ENCODE peak calls at places on chromosomes 6 and 20, in six cellular contexts. I is lung, A is prostate gland, Y is AG04450, J is WERI-Rb-1, T is stomach. F is an unnamed sample.

GRCh38 chr6:14816106-14816864 is 429.6 kb upstream of the JARID2 start:
- DNase-seq in Y (no peak), J (peak), T (no peak), A (no peak), I (no peak), F (no peak)

GRCh38 chr6:142885182-142885867 is 59.7 kb downstream of the HIVEP2 start:
- DNase-seq in T (no peak), Y (peak), I (peak), J (no peak), A (peak), F (no peak)

GRCh38 chr6:157236040-157236725 is 87.1 kb downstream of the TMEM242 start:
- DNase-seq in J (no peak), I (no peak), T (no peak), Y (no peak), A (no peak), F (no peak)

GRCh38 chr20:62305149-62305764 is 2.5 kb downstream of the ADRM1 start:
- DNase-seq in A (no peak), T (no peak), Y (no peak), J (peak), I (no peak), F (no peak)

GRCh38 chr6:67094431-67094830 is 1387.4 kb upstream of the EYS start:
- DNase-seq in Y (no peak), I (no peak), T (no peak), J (no peak), A (no peak), F (peak)

GRCh38 chr6:55918639-55919038 is 43.2 kb upstream of the BMP5 start:
- DNase-seq in A (no peak), T (no peak), I (no peak), J (no peak), Y (no peak), F (no peak)

GRCh38 chr6:3722211-3722621 is 29.3 kb downstream of the PXDC1 start:
- DNase-seq in I (no peak), Y (no peak), T (no peak), J (no peak), A (no peak), F (no peak)

GRCh38 chr6:99016355-99016754 is 68.6 kb upstream of the FBXL4 start:
- DNase-seq in T (no peak), A (no peak), Y (no peak), I (no peak), J (no peak), F (no peak)

GRCh38 chr6:37678078-37678846 is 19.4 kb downstream of the MDGA1 start:
- DNase-seq in J (no peak), Y (no peak), A (no peak), T (no peak), I (no peak), F (no peak)

GRCh38 chr6:150124235-150124634 is 18.6 kb upstream of the PPP1R14C start:
- DNase-seq in A (no peak), T (no peak), J (no peak), I (no peak), Y (no peak), F (no peak)

GRCh38 chr6:25468881-25469280 is 183.1 kb upstream of the SCGN start:
- DNase-seq in Y (no peak), J (no peak), A (no peak), I (no peak), T (no peak), F (no peak)

GRCh38 chr6:21033575-21034026 is 499.3 kb downstream of the CDKAL1 start:
- DNase-seq in I (no peak), Y (peak), T (no peak), A (peak), J (no peak), F (no peak)

GRCh38 chr20:20051767-20052073 is 546 bp downstream of the CRNKL1 start:
- DNase-seq in T (no peak), I (no peak), Y (no peak), J (no peak), A (no peak), F (no peak)

GRCh38 chr20:35947907-35948306 is 6.4 kb downstream of the SCAND1 start:
- DNase-seq in J (no peak), T (no peak), Y (peak), A (no peak), I (no peak), F (no peak)

DNA sequence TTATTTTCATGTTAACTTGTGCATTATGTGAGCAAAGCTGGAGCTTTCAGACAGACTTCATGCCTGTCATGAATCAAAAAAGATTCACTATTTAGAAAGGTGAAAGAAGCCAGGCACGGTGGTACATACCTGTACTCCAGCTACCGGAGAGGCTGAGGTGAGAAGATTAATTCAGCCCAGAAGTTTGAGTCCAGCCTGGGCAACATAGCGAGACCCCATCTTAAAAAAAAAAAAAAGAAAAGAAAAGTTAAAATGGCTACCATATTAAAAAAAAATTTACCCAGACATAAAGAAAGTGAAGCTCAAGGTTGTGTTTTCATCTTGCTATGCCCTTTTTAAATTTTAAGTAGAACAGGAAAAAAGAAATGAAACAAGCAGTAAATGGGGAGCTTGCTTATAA is 889 bp downstream of the CASS4 start:
- DNase-seq in Y (no peak), J (no peak), I (no peak), A (no peak), T (no peak), F (no peak)
- H3K27ac ChIP-seq in Y (peak), J (no peak), I (no peak), A (no peak), T (peak), F (no peak)

DNA sequence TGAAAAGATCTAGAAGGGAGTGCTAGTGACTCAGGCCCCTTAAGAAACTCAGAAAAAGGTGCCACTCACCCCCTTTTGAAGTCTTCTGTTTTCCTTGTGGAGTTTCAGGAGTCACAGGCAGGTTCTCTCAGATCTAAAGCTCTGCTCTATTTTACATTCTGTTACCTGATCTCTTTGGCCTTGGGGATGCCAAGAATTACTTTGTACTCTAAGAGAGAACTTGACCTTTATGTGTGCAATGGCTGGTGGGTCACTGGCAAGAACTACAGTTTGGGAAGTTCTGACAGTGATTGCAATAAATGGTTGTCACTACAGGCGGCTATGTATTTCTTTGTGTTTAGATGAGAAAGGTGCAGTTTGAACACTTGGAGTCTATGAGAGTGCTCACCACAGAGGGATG is 24.2 kb upstream of the ENPP4 start:
- DNase-seq in T (no peak), A (no peak), Y (no peak), I (no peak), J (no peak), F (no peak)
- H3K27ac ChIP-seq in T (no peak), A (no peak), Y (no peak), I (no peak), J (no peak), F (no peak)

GRCh38 chr6:33744001-33744848 is 2.5 kb downstream of the IP6K3 start:
- DNase-seq in T (peak), Y (no peak), I (peak), J (peak), A (peak), F (no peak)

GRCh38 chr6:33742092-33742491 is 4.6 kb downstream of the IP6K3 start:
- DNase-seq in T (no peak), I (no peak), J (no peak), A (no peak), Y (no peak), F (no peak)

GRCh38 chr6:33740794-33741193 is 5.9 kb downstream of the IP6K3 start:
- DNase-seq in Y (no peak), I (no peak), T (peak), J (no peak), A (no peak), F (no peak)

GRCh38 chr6:33744895-33745546 is 1.7 kb downstream of the IP6K3 start:
- DNase-seq in I (no peak), Y (no peak), J (peak), T (no peak), A (peak), F (no peak)

DNA sequence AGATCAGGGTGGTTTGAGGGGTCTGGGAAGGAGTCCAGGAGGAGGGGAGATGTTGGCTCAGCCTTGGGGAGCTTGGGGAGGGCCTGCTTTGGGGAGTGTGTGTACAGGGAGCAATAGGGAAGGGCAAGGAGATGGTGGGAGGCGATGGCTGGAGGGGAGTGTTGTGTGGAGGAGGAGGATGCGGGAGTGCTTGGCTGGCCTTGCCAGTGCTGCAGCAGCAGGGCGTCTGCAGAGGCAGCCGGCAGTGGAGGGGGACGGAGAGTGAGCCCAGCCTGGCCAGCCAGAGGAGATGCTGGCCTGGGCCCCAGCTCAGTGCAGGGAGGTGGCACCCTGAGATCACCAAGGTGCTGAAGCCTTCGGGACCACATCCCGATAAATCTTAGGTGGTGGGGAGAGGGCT is 3.9 kb downstream of the IP6K3 start:
- DNase-seq in T (no peak), Y (no peak), J (no peak), I (no peak), A (no peak), F (no peak)
- H3K27ac ChIP-seq in T (no peak), Y (no peak), J (no peak), I (peak), A (no peak), F (no peak)

DNA sequence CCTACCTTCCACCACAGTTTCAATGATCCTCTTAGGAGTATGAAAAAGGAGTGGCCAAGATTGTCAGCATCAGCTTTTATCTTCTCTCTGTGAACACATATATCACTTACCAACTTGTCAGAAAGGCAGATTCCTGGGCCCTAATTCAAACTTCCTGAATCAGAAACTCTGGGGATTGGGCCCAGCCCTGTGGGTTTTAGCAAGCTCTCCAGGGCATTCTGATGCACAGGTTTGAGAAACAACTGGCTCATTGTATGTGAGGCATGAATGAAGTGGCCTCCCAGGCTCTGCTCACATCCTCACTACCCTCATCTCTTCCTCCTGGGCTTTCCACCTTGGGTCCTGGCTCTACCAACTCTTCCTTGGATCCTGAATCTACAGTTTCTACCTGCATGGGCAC is 13.2 kb upstream of the THBD start:
- DNase-seq in J (no peak), Y (no peak), T (no peak), A (no peak), I (no peak), F (no peak)
- H3K27ac ChIP-seq in J (no peak), Y (no peak), T (peak), A (no peak), I (no peak), F (no peak)

GRCh38 chr6:155341130-155341828 is 27.0 kb upstream of the TFB1M start:
- DNase-seq in T (no peak), J (no peak), I (no peak), Y (no peak), A (no peak), F (no peak)

GRCh38 chr6:155340464-155341129 is 26.3 kb upstream of the TFB1M start:
- DNase-seq in Y (peak), I (no peak), T (no peak), J (no peak), A (no peak), F (no peak)

GRCh38 chr6:155346957-155347356 is 32.7 kb upstream of the TFB1M start:
- DNase-seq in I (no peak), J (no peak), A (no peak), Y (no peak), T (no peak), F (no peak)

GRCh38 chr6:155347800-155348199 is 33.5 kb upstream of the TFB1M start:
- DNase-seq in I (no peak), A (no peak), J (no peak), T (no peak), Y (no peak), F (no peak)

GRCh38 chr6:155344341-155345006 is 30.2 kb upstream of the TFB1M start:
- DNase-seq in Y (no peak), T (no peak), A (no peak), J (no peak), I (no peak), F (no peak)
- H3K27ac ChIP-seq in Y (no peak), T (no peak), A (no peak), J (no peak), I (no peak), F (no peak)

DNA sequence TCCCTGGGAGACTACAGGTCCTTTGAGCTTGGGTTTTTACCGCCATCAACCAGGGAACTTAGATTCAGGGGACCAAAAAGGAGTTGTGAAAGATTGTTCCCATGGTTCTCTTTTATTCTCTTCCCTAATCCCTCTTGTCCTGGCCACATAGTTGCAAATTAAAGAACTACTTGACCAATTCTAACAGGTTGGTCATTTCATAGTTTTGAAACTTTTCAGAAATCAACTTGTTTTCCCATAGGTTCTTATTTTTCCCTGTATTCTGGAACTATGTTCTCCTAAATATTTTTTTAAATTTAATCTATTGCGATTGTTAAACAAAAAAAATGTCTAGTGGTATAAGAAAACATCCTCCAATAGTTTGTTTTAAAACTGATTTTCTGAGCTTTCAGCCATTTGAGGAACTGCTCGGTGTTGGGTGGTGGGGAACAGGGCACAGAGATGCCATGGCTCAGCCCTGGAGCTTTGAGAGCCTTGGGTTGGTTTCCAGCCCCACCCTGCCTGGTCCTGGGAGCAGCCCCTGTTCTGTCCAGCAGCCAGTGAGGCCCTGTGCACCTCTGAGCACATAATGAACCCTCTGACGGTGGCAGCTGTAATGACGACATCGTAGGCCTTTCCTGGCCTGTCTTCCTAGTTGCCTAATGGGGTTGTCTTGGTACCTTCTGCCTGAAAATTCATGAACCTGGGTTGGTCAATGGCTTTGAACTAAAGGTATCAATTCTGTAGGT is 53.5 kb downstream of the TBC1D7 start:
- DNase-seq in I (no peak), J (no peak), Y (no peak), A (no peak), T (no peak), F (no peak)
- H3K27ac ChIP-seq in I (no peak), J (no peak), Y (no peak), A (no peak), T (no peak), F (no peak)